ENCODE peak calls at places on chromosome 22, in four cellular contexts. G, V, A and F are unnamed samples.

GRCh38 chr22:49583341-49583740 is 244.3 kb downstream of the BRD1 start:
- DNase-seq in G (no peak), V (no peak), A (no peak), F (peak)

GRCh38 chr22:48376428-48376827 is 1451.2 kb downstream of the BRD1 start:
- DNase-seq in G (no peak), V (no peak), A (no peak), F (no peak)

GRCh38 chr22:27295071-27295470 is 506.5 kb downstream of the MN1 start:
- DNase-seq in G (no peak), V (no peak), A (no peak), F (no peak)

GRCh38 chr22:47206819-47207218 is 444.4 kb downstream of the TBC1D22A start:
- DNase-seq in G (no peak), V (no peak), A (no peak), F (no peak)

GRCh38 chr22:44181912-44182590 is 1.3 kb downstream of the PARVG start:
- DNase-seq in G (no peak), V (no peak), A (no peak), F (no peak)

GRCh38 chr22:41482319-41482935 is 13.5 kb downstream of the ACO2 start:
- DNase-seq in G (peak), V (no peak), A (no peak), F (no peak)

GRCh38 chr22:44211946-44212930 is 31.5 kb downstream of the PARVG start:
- DNase-seq in G (no peak), V (no peak), A (no peak), F (peak)

GRCh38 chr22:27573280-27573711 is 228.3 kb downstream of the MN1 start:
- DNase-seq in G (no peak), V (no peak), A (no peak), F (no peak)

GRCh38 chr22:27576815-27577564 is 224.6 kb downstream of the MN1 start:
- DNase-seq in G (no peak), V (no peak), A (no peak), F (no peak)

GRCh38 chr22:49588739-49589138 is 238.9 kb downstream of the BRD1 start:
- DNase-seq in G (no peak), V (no peak), A (no peak), F (no peak)

GRCh38 chr22:39257522-39258475 is 13.0 kb upstream of the PDGFB start:
- DNase-seq in G (no peak), V (no peak), A (no peak), F (no peak)

GRCh38 chr22:42974223-42974622 is 40.7 kb downstream of the PACSIN2 start:
- DNase-seq in G (no peak), V (no peak), A (no peak), F (no peak)

GRCh38 chr22:47382164-47382890 is 619.9 kb downstream of the TBC1D22A start:
- DNase-seq in G (no peak), V (no peak), A (no peak), F (no peak)

GRCh38 chr22:35334010-35334409 is 34.3 kb downstream of the TOM1 start:
- DNase-seq in G (no peak), V (no peak), A (no peak), F (no peak)

GRCh38 chr22:35648066-35649025 is at the start of gene APOL6:
- DNase-seq in G (peak), V (peak), A (no peak), F (no peak)

GRCh38 chr22:25795437-25795836 is 53.4 kb downstream of the MYO18B start:
- DNase-seq in G (no peak), V (no peak), A (no peak), F (no peak)

GRCh38 chr22:44783581-44783980 is 31.2 kb downstream of the ARHGAP8 start:
- DNase-seq in G (no peak), V (no peak), A (no peak), F (no peak)

GRCh38 chr22:49941507-49942316 is 18.9 kb upstream of the PIM3 start:
- DNase-seq in G (no peak), V (no peak), A (no peak), F (no peak)

GRCh38 chr22:44587004-44587793 is 89.2 kb upstream of the RTL6 start:
- DNase-seq in G (no peak), V (no peak), A (no peak), F (no peak)

GRCh38 chr22:50270302-50271010 is at the start of gene MAPK11:
- DNase-seq in G (peak), V (peak), A (no peak), F (peak)

DNA sequence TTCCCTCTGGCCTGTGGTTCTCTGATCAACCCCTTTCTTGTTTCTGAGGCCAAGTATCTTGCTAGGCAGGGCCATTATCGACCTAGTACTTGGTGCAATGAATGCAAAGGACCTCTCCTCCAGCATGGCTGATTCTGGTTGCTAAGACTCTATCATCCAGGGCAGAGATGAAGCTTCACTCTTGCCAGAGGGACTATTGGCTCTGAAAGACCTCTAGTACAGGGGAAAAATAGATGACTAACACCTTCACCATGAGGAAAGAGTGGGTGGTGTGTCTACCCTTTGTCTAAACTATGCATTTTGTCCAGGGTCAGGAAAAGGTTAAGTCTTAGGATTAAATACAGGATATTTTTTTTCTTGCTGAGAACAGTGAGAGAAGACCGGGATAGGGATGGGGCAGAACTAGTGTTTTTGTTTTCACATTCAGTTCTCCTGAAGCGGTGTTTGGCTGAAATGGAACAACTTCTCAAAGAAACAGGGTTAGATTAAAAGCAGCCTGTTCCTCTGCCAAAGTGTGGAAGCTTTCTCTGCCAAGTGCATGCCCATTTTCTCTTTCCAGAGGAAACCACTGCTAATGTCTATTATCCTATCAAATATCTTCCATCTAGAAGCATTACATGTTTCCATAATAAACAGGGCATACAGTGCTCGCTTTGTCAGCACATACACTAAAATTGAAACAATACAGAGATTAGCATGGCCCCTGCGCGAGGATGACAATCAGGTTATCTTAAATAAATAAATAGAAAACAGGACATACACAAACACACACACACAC is 5.0 kb upstream of the MTFP1 start:
- DNase-seq in G (peak), V (no peak), A (no peak), F (no peak)
- H3K4me3 ChIP-seq in G (peak), V (peak), A (peak), F (no peak)

GRCh38 chr22:28604961-28605360 is 74.7 kb downstream of the TTC28 start:
- DNase-seq in G (no peak), V (no peak), A (no peak), F (no peak)
- TF ChIP-seq ELF1 in G (no peak), V (no peak), A (no peak), F (no peak)

GRCh38 chr22:37462983-37463382 is 23.2 kb downstream of the MFNG start:
- DNase-seq in G (peak), V (peak), A (no peak), F (no peak)
- TF ChIP-seq YY1 in G (no peak), V (no peak), A (no peak), F (no peak)

GRCh38 chr22:20634560-20635226 is 127.3 kb downstream of the MED15 start:
- DNase-seq in G (no peak), V (no peak), A (no peak), F (no peak)
- H3K4me3 ChIP-seq in G (no peak), V (no peak), A (no peak), F (no peak)

GRCh38 chr22:20405291-20405930 is 11.5 kb downstream of the ZNF74 start:
- DNase-seq in G (no peak), V (no peak), A (no peak), F (no peak)
- TF ChIP-seq ELF1 in G (no peak), V (no peak), A (no peak), F (no peak)